ENCODE peak calls at places on chromosomes 13 and 19, in four cellular contexts. One of them, this sample, is unnamed.

GRCh38 chr13:30045916-30046704 is 195.7 kb upstream of the UBL3 start:
- DNase-seq in kidney epithelial cell: no peak
- DNase-seq in ascending aorta: no peak
- DNase-seq in thoracic aorta: no peak
- DNase-seq in this sample: peak

GRCh38 chr19:38162094-38162493 is 61.9 kb downstream of the DPF1 start:
- DNase-seq in ascending aorta: no peak
- DNase-seq in thoracic aorta: no peak
- DNase-seq in kidney epithelial cell: no peak
- DNase-seq in this sample: peak

GRCh38 chr13:113560645-113561416 is 23.7 kb upstream of the TFDP1 start:
- DNase-seq in ascending aorta: no peak
- DNase-seq in kidney epithelial cell: no peak
- DNase-seq in thoracic aorta: no peak
- DNase-seq in this sample: no peak

GRCh38 chr19:40578442-40578908 is 1.8 kb downstream of the SHKBP1 start:
- DNase-seq in thoracic aorta: no peak
- DNase-seq in kidney epithelial cell: no peak
- DNase-seq in ascending aorta: no peak
- DNase-seq in this sample: peak

GRCh38 chr19:368624-369020 is 24.0 kb upstream of the MIER2 start:
- DNase-seq in kidney epithelial cell: no peak
- DNase-seq in thoracic aorta: no peak
- DNase-seq in ascending aorta: no peak
- DNase-seq in this sample: no peak

GRCh38 chr19:16232568-16232967 is 34.9 kb downstream of the AP1M1 start:
- DNase-seq in ascending aorta: no peak
- DNase-seq in kidney epithelial cell: no peak
- DNase-seq in thoracic aorta: no peak
- DNase-seq in this sample: no peak

GRCh38 chr13:20105161-20105689 is 55.6 kb downstream of the GJA3 start:
- DNase-seq in ascending aorta: no peak
- DNase-seq in thoracic aorta: no peak
- DNase-seq in kidney epithelial cell: no peak
- DNase-seq in this sample: no peak

GRCh38 chr13:66915596-66916185 is 314.4 kb downstream of the PCDH9 start:
- DNase-seq in ascending aorta: no peak
- DNase-seq in thoracic aorta: no peak
- DNase-seq in kidney epithelial cell: no peak
- DNase-seq in this sample: peak

GRCh38 chr13:101308247-101309013 is 107.9 kb downstream of the NALCN start:
- DNase-seq in kidney epithelial cell: no peak
- DNase-seq in ascending aorta: no peak
- DNase-seq in thoracic aorta: no peak
- DNase-seq in this sample: no peak

GRCh38 chr19:5345895-5346386 is 5.3 kb upstream of the PTPRS start:
- DNase-seq in kidney epithelial cell: peak
- DNase-seq in thoracic aorta: no peak
- DNase-seq in ascending aorta: no peak
- DNase-seq in this sample: peak

GRCh38 chr19:35846038-35846668 is 6.2 kb downstream of the NPHS1 start:
- DNase-seq in thoracic aorta: no peak
- DNase-seq in kidney epithelial cell: no peak
- DNase-seq in ascending aorta: no peak
- DNase-seq in this sample: peak

GRCh38 chr19:30236006-30236405 is 136.2 kb upstream of the ZNF536 start:
- DNase-seq in ascending aorta: no peak
- DNase-seq in kidney epithelial cell: no peak
- DNase-seq in thoracic aorta: no peak
- DNase-seq in this sample: no peak

GRCh38 chr13:38566526-38566925 is 120.4 kb upstream of the FREM2 start:
- DNase-seq in thoracic aorta: no peak
- DNase-seq in kidney epithelial cell: no peak
- DNase-seq in ascending aorta: no peak
- DNase-seq in this sample: no peak

GRCh38 chr13:99992912-99993311 is 11.3 kb downstream of the ZIC2 start:
- DNase-seq in thoracic aorta: no peak
- DNase-seq in ascending aorta: no peak
- DNase-seq in kidney epithelial cell: no peak
- DNase-seq in this sample: peak

GRCh38 chr19:10812902-10813404 is 23.1 kb downstream of the TMED1 start:
- DNase-seq in thoracic aorta: peak
- DNase-seq in ascending aorta: peak
- DNase-seq in kidney epithelial cell: peak
- DNase-seq in this sample: peak

GRCh38 chr19:45076029-45076850 is at the start of gene ZNF296:
- DNase-seq in thoracic aorta: no peak
- DNase-seq in kidney epithelial cell: no peak
- DNase-seq in ascending aorta: no peak
- DNase-seq in this sample: peak

GRCh38 chr13:100789481-100789880 is 114.9 kb upstream of the TMTC4 start:
- DNase-seq in thoracic aorta: no peak
- DNase-seq in ascending aorta: no peak
- DNase-seq in kidney epithelial cell: no peak
- DNase-seq in this sample: peak

GRCh38 chr19:46678110-46678732 is 17.2 kb upstream of the DACT3 start:
- DNase-seq in thoracic aorta: no peak
- DNase-seq in ascending aorta: no peak
- DNase-seq in kidney epithelial cell: no peak
- DNase-seq in this sample: peak

GRCh38 chr19:16048583-16048982 is 27.7 kb upstream of the TPM4 start:
- DNase-seq in kidney epithelial cell: no peak
- DNase-seq in thoracic aorta: no peak
- DNase-seq in ascending aorta: no peak
- DNase-seq in this sample: no peak

GRCh38 chr13:85497652-85498051 is 301.6 kb downstream of the SLITRK6 start:
- DNase-seq in thoracic aorta: no peak
- DNase-seq in ascending aorta: no peak
- DNase-seq in kidney epithelial cell: peak
- DNase-seq in this sample: peak

GRCh38 chr13:20973886-20974285 is 71.3 kb upstream of the XPO4 start:
- DNase-seq in ascending aorta: no peak
- DNase-seq in thoracic aorta: no peak
- DNase-seq in kidney epithelial cell: no peak
- DNase-seq in this sample: no peak

GRCh38 chr13:43235028-43235427 is 211.6 kb downstream of the DNAJC15 start:
- DNase-seq in kidney epithelial cell: no peak
- DNase-seq in thoracic aorta: no peak
- DNase-seq in ascending aorta: no peak
- DNase-seq in this sample: no peak

GRCh38 chr13:110274687-110275086 is 32.3 kb downstream of the COL4A1 start:
- DNase-seq in thoracic aorta: no peak
- DNase-seq in kidney epithelial cell: no peak
- DNase-seq in ascending aorta: no peak
- DNase-seq in this sample: peak

GRCh38 chr19:44925114-44925891 is 10.9 kb downstream of the APOC1 start:
- DNase-seq in kidney epithelial cell: no peak
- DNase-seq in ascending aorta: peak
- DNase-seq in thoracic aorta: no peak
- DNase-seq in this sample: no peak

GRCh38 chr13:73708393-73708985 is 425.7 kb downstream of the KLF12 start:
- DNase-seq in ascending aorta: no peak
- DNase-seq in thoracic aorta: no peak
- DNase-seq in kidney epithelial cell: peak
- DNase-seq in this sample: peak

GRCh38 chr19:18708452-18709231 is 25.2 kb downstream of the CRTC1 start:
- DNase-seq in thoracic aorta: no peak
- DNase-seq in ascending aorta: no peak
- DNase-seq in kidney epithelial cell: no peak
- DNase-seq in this sample: no peak

GRCh38 chr19:12779162-12779993 is 4.0 kb upstream of the HOOK2 start:
- DNase-seq in thoracic aorta: no peak
- DNase-seq in kidney epithelial cell: no peak
- DNase-seq in ascending aorta: peak
- DNase-seq in this sample: no peak

GRCh38 chr13:30739646-30740642 is 4.6 kb downstream of the ALOX5AP start:
- DNase-seq in kidney epithelial cell: peak
- DNase-seq in thoracic aorta: no peak
- DNase-seq in ascending aorta: no peak
- DNase-seq in this sample: peak

GRCh38 chr19:19067276-19068072 is 3.7 kb downstream of the SLC25A42 start:
- DNase-seq in kidney epithelial cell: no peak
- DNase-seq in ascending aorta: no peak
- DNase-seq in thoracic aorta: no peak
- DNase-seq in this sample: no peak

GRCh38 chr19:17073869-17074627 is 1.2 kb downstream of the HAUS8 start:
- DNase-seq in kidney epithelial cell: no peak
- DNase-seq in thoracic aorta: no peak
- DNase-seq in ascending aorta: no peak
- DNase-seq in this sample: no peak

GRCh38 chr19:55149078-55150003 is at the start of gene TNNT1:
- DNase-seq in kidney epithelial cell: no peak
- DNase-seq in ascending aorta: no peak
- DNase-seq in thoracic aorta: no peak
- DNase-seq in this sample: no peak

GRCh38 chr13:96540656-96541055 is 450.7 kb downstream of the HS6ST3 start:
- DNase-seq in ascending aorta: no peak
- DNase-seq in kidney epithelial cell: no peak
- DNase-seq in thoracic aorta: no peak
- DNase-seq in this sample: no peak

DNA sequence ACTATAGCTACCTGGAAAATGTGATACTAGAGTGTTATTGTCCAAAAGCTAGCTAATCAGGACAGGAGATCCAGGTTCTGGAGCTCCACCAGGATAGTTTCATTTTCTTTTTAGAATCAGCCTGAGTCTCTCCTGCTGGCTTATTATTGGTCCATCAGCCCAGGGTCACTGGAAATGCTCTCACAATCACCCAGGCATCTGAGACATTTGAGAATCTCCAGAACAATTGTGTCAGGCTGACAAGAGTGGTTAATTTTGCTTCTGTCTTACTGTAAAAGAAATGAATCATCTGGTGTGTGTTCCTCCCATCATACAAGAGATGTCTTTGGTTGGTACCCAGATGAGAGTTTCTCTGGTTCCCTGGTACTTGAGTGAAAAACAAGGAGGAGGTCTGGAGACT is 43.6 kb upstream of the ZNF681 start:
- DNase-seq in thoracic aorta: no peak
- DNase-seq in kidney epithelial cell: no peak
- DNase-seq in ascending aorta: no peak
- DNase-seq in this sample: no peak
- H3K4me3 ChIP-seq in thoracic aorta: no peak
- H3K4me3 ChIP-seq in kidney epithelial cell: no peak
- H3K4me3 ChIP-seq in ascending aorta: no peak
- H3K4me3 ChIP-seq in this sample: no peak

GRCh38 chr19:21699197-21699596 is 68.2 kb downstream of the ZNF100 start:
- DNase-seq in ascending aorta: no peak
- DNase-seq in kidney epithelial cell: no peak
- DNase-seq in thoracic aorta: no peak
- DNase-seq in this sample: no peak
- H3K4me3 ChIP-seq in ascending aorta: no peak
- H3K4me3 ChIP-seq in kidney epithelial cell: no peak
- H3K4me3 ChIP-seq in thoracic aorta: no peak
- H3K4me3 ChIP-seq in this sample: no peak

DNA sequence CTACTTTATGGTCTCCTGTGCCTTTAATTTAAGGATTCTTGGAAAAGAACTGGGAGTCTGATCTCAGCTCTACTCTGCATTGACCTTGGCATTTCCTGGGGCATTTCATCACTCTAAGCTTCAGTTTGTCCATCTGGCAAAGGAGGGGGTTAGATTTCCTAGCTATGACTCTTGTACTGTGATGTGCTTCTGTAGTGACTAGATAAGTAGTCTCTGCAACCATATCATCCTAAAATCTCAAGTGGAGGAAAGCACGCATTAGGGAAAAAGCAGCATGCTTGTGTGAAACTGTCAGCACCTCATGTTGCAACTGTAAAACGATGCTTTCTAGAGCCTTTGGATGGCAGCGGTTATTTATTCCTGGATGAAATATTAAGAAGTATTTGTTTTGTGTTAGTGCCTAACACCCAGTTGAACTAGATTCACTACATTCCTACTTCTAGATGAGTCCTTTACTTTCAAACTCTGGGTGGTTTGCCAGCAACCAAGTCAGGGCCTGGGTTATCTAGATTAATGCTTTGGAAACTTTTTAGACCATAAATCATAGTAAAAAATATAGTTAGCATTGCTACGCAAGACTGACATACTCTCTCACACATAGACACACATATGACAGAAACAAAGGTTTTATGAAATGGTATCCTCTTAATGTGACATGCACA is 6.8 kb downstream of the WDFY2 start:
- DNase-seq in ascending aorta: no peak
- DNase-seq in thoracic aorta: no peak
- DNase-seq in kidney epithelial cell: no peak
- DNase-seq in this sample: peak
- H3K4me3 ChIP-seq in ascending aorta: no peak
- H3K4me3 ChIP-seq in thoracic aorta: peak
- H3K4me3 ChIP-seq in kidney epithelial cell: no peak
- H3K4me3 ChIP-seq in this sample: no peak

GRCh38 chr13:60016229-60016628 is 147.5 kb downstream of the DIAPH3 start:
- DNase-seq in kidney epithelial cell: no peak
- DNase-seq in ascending aorta: no peak
- DNase-seq in thoracic aorta: no peak
- DNase-seq in this sample: peak

GRCh38 chr13:60019119-60019993 is 144.4 kb downstream of the DIAPH3 start:
- DNase-seq in kidney epithelial cell: no peak
- DNase-seq in ascending aorta: no peak
- DNase-seq in thoracic aorta: no peak
- DNase-seq in this sample: peak

GRCh38 chr13:60018536-60018935 is 145.2 kb downstream of the DIAPH3 start:
- DNase-seq in kidney epithelial cell: no peak
- DNase-seq in ascending aorta: no peak
- DNase-seq in thoracic aorta: no peak
- DNase-seq in this sample: no peak

GRCh38 chr13:60020288-60020687 is 143.4 kb downstream of the DIAPH3 start:
- DNase-seq in ascending aorta: no peak
- DNase-seq in kidney epithelial cell: no peak
- DNase-seq in thoracic aorta: no peak
- DNase-seq in this sample: no peak
- H3K4me3 ChIP-seq in ascending aorta: no peak
- H3K4me3 ChIP-seq in kidney epithelial cell: no peak
- H3K4me3 ChIP-seq in thoracic aorta: no peak
- H3K4me3 ChIP-seq in this sample: no peak

DNA sequence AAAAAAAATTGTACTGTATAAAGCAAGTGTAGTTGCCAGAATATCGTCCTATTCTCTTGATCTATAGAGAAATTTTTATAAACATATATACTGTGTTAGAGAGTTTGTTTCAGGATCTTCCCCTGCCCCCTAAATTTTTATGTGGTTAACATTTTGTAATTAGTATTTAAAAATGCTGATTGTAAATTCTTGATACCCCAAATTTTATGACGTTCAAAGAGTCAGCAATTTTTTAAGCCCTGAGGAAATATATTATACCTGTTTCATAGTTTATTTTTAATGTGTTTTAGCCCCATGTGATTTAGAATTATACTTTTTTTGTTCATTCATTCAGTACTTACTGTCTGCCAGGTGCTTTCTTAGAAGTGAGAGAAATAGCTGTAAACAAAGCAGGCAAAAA is 7.3 kb upstream of the KCTD4 start:
- DNase-seq in thoracic aorta: no peak
- DNase-seq in ascending aorta: no peak
- DNase-seq in kidney epithelial cell: no peak
- DNase-seq in this sample: no peak
- H3K4me3 ChIP-seq in thoracic aorta: no peak
- H3K4me3 ChIP-seq in ascending aorta: no peak
- H3K4me3 ChIP-seq in kidney epithelial cell: no peak
- H3K4me3 ChIP-seq in this sample: no peak